ENCODE peak calls at places on chromosome 5, in five cellular contexts. V is AG04450, J is ovary, Y is globus pallidus, D is heart right ventricle. K is an unnamed sample.
A peak's percentile ranks its signal among the peaks of the same experiment; 100 is the strongest.

GRCh38 chr5:113266227-113266912 is 168.4 kb downstream of the TSSK1B start:
- DNase-seq in V (no peak), J (no peak), Y (no peak), D (no peak), K (no peak)

GRCh38 chr5:134877159-134877558 is 3.0 kb downstream of the TXNDC15 start:
- DNase-seq in V (no peak), J (no peak), Y (no peak), D (no peak), K (no peak)

GRCh38 chr5:118447350-118447749 is 541.0 kb downstream of the DTWD2 start:
- DNase-seq in V (no peak), J (no peak), Y (no peak), D (no peak), K (peak; percentile 12)

GRCh38 chr5:174083041-174083827 is 37.7 kb downstream of the NSG2 start:
- DNase-seq in V (no peak), J (no peak), Y (peak; percentile 27), D (no peak), K (no peak)

GRCh38 chr5:177468329-177469058 is 4.9 kb downstream of the DBN1 start:
- DNase-seq in V (no peak), J (no peak), Y (no peak), D (no peak), K (peak; percentile 86)

GRCh38 chr5:72154076-72154756 is 46.9 kb downstream of the MAP1B start:
- DNase-seq in V (no peak), J (no peak), Y (no peak), D (no peak), K (no peak)

GRCh38 chr5:37492778-37493555 is 113.8 kb downstream of the WDR70 start:
- DNase-seq in V (no peak), J (no peak), Y (no peak), D (no peak), K (no peak)

GRCh38 chr5:142800776-142801494 is 30.8 kb downstream of the ARHGAP26 start:
- DNase-seq in V (no peak), J (no peak), Y (no peak), D (no peak), K (no peak)

GRCh38 chr5:147431586-147431985 is 78.3 kb downstream of the DPYSL3 start:
- DNase-seq in V (no peak), J (no peak), Y (no peak), D (no peak), K (no peak)

GRCh38 chr5:15927710-15928380 is 251.7 kb downstream of the MARCHF11 start:
- DNase-seq in V (no peak), J (no peak), Y (no peak), D (no peak), K (no peak)

GRCh38 chr5:21199087-21199486 is 1211.1 kb upstream of the CDH18 start:
- DNase-seq in V (no peak), J (no peak), Y (no peak), D (no peak), K (no peak)